ENCODE peak calls at places on chromosomes 7 and 10, in six cellular contexts. B, E, K, U, M and T are unnamed samples.

GRCh38 chr10:112024079-112024478 is 159.5 kb downstream of the GPAM start:
- DNase-seq in B (no peak), M (no peak), U (no peak), E (no peak), K (no peak), T (no peak)

GRCh38 chr7:73428697-73429005 is 4.9 kb upstream of the FZD9 start:
- DNase-seq in M (no peak), K (no peak), B (no peak), U (no peak), E (no peak), T (no peak)

GRCh38 chr10:34558093-34558492 is 257.0 kb downstream of the PARD3 start:
- DNase-seq in U (no peak), B (no peak), E (no peak), M (no peak), K (no peak), T (no peak)

GRCh38 chr10:20274580-20274979 is 458.3 kb downstream of the PLXDC2 start:
- DNase-seq in K (no peak), B (no peak), U (no peak), M (no peak), E (no peak), T (no peak)

GRCh38 chr10:43125274-43125845 is 12.9 kb upstream of the CSGALNACT2 start:
- DNase-seq in K (no peak), B (no peak), E (no peak), M (no peak), U (no peak), T (no peak)

GRCh38 chr7:94395141-94396041 is 696 bp downstream of the COL1A2 start:
- DNase-seq in U (peak; percentile 12), B (peak; percentile 84), K (peak; percentile 59), E (no peak), M (peak; percentile 63), T (peak; percentile 66)

GRCh38 chr10:112532053-112532658 is 85.1 kb downstream of the VTI1A start:
- DNase-seq in U (peak; percentile 71), E (no peak), M (no peak), K (no peak), B (no peak), T (no peak)

GRCh38 chr10:102401735-102402511 is 6.4 kb downstream of the NFKB2 start:
- DNase-seq in U (no peak), B (no peak), K (no peak), M (no peak), E (no peak), T (no peak)

GRCh38 chr10:13421382-13421917 is 73.4 kb upstream of the SEPHS1 start:
- DNase-seq in M (no peak), E (no peak), U (no peak), K (no peak), B (no peak), T (no peak)

GRCh38 chr10:22243321-22243720 is 25.5 kb upstream of the EBLN1 start:
- DNase-seq in K (no peak), M (no peak), U (no peak), E (no peak), B (no peak), T (no peak)

GRCh38 chr10:122530177-122530576 is 30.4 kb upstream of the DMBT1 start:
- DNase-seq in E (no peak), M (no peak), B (no peak), U (no peak), K (no peak), T (no peak)

GRCh38 chr7:146791344-146792300 is 675.0 kb downstream of the CNTNAP2 start:
- DNase-seq in E (no peak), B (no peak), M (no peak), U (no peak), K (no peak), T (peak; percentile 68)

GRCh38 chr7:147639037-147639436 is 951.5 kb upstream of the C7orf33 start:
- DNase-seq in U (no peak), B (no peak), M (no peak), K (no peak), E (no peak), T (no peak)

GRCh38 chr10:114042895-114043531 is 653 bp upstream of the ADRB1 start:
- DNase-seq in B (no peak), U (no peak), E (no peak), K (peak; percentile 15), M (no peak), T (peak; percentile 22)

GRCh38 chr10:132978542-132978941 is 36.2 kb upstream of the CFAP46 start:
- DNase-seq in U (no peak), K (no peak), M (no peak), B (no peak), E (no peak), T (no peak)

GRCh38 chr10:46787321-46787615 is 124.0 kb upstream of the PTPN20 start:
- DNase-seq in E (no peak), M (peak; percentile 24), U (no peak), B (no peak), K (no peak), T (no peak)

GRCh38 chr10:47073967-47074366 is 162.7 kb downstream of the PTPN20 start:
- DNase-seq in K (no peak), E (no peak), B (no peak), M (no peak), U (no peak), T (no peak)

GRCh38 chr10:115092555-115093285 is 445 bp upstream of the ATRNL1 start:
- DNase-seq in K (no peak), B (no peak), U (no peak), E (no peak), M (no peak), T (peak; percentile 25)

GRCh38 chr7:136046548-136046947 is 69.4 kb upstream of the MTPN start:
- DNase-seq in K (no peak), E (no peak), M (no peak), U (no peak), B (no peak), T (no peak)

GRCh38 chr10:13712799-13713581 is 126.2 kb downstream of the PRPF18 start:
- DNase-seq in M (no peak), U (peak; percentile 82), K (peak; percentile 44), E (no peak), B (peak; percentile 54), T (no peak)

GRCh38 chr7:48089415-48089975 is 430 bp downstream of the UPP1 start:
- DNase-seq in M (no peak), U (no peak), E (no peak), B (peak; percentile 41), K (no peak), T (no peak)

GRCh38 chr10:11433657-11434056 is 177.8 kb downstream of the USP6NL start:
- DNase-seq in M (no peak), E (no peak), K (no peak), U (no peak), B (no peak), T (no peak)
- TF ChIP-seq ZNF274 in M (no peak), E (no peak), K (no peak), U (no peak), B (no peak), T (no peak)

DNA sequence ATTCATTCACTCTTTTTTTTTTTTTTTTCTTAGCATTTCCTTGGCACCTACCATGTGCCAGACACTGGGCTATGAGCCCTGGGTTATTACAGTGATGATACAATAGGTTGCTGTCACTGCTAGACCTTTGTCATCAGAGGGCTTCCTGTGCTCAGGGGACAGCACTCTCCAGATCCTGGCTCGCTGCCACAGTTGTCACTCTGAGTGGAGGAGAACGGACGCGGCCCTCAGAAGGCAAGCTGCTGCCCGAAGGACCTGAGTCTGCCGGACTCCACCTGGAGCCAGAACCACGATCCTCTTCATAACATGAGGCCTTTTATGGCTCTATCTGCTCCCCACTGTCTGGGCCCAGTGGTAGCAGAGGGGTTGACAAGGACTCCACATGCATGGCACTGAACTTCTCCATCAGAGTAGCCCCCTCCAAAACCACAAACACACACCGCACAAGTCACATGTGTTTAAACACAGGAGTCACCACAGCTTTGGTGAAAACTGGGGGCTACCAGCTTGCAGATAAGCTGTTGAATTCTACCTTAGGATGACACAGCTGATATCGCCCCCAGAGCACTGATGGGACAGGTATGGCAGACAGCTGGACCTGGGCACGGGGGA is 94.7 kb upstream of the EFCAB10 start:
- DNase-seq in E (no peak), M (no peak), U (no peak), K (no peak), B (no peak), T (no peak)
- TF ChIP-seq ZNF274 in E (no peak), M (no peak), U (no peak), K (no peak), B (no peak), T (no peak)

DNA sequence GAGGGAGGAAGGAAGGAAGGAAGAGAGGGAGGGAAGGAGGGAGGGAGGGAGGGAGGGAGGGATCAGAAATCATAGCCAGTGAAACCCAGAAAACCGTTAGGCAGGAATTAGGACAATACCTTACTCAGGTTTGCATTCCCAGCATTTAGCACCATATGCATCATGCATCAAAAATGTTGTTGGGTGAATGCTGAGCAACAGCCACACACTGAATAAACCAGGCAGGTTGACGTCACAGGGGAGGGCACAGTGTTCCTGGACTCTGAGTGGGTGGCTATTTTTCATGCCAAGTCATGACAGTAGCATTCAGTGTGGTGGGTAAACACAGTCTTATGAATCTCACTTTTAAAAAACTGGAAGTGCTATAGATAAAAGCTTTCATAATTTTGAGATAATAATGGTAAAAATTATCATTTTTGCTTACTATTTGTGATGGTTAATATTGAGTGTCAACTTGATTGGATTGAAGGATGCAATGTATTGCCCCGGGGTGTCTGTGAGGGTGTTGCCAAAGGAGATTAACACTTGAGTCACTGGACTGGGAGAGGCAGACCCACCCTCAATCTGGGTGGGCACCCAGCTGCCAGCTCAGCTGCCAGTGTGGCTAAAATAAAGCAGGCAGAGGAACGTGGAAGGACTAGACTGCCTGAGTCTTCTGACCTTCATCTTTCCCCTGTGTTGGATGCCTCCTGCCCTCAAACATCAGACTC is 199.1 kb upstream of the PRKCQ start:
- DNase-seq in B (no peak), U (no peak), M (no peak), K (peak; percentile 91), E (no peak), T (no peak)
- TF ChIP-seq ZNF274 in B (no peak), U (no peak), M (no peak), K (no peak), E (no peak), T (no peak)

DNA sequence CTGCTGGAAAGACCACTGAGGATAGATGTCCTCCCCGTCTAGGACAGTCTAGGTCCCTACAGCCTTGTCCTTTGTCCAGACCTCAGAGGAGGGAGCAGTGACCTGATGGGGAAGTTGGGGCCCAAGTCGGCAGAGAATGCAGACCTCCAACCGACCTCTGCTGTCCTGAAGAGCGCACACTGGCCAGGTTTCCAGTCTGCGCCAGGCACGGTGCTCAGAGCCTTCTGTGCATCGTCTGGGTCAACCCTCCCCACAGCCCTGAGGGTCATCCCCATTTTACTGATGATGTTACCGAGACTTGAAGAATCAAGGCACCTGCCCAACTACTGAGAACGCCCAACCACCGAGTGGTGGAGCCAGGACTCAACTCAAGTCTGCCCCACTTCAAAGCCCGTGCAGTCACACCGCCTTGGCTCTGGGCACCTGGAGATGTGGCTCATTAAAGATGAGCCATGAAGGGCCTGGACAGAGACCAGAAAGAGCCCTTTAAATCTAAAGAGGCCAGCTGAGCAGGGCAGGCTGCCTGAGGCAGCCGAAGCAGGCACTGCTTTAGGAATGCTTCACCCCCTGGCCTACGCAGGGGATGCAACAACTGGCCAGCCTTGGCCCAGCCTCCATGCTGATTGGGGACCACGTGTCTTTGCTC is 4.4 kb downstream of the ITPRIP start:
- DNase-seq in E (no peak), B (peak; percentile 16), U (no peak), M (no peak), K (no peak), T (no peak)
- TF ChIP-seq ZNF274 in E (no peak), B (no peak), U (no peak), M (no peak), K (no peak), T (no peak)

DNA sequence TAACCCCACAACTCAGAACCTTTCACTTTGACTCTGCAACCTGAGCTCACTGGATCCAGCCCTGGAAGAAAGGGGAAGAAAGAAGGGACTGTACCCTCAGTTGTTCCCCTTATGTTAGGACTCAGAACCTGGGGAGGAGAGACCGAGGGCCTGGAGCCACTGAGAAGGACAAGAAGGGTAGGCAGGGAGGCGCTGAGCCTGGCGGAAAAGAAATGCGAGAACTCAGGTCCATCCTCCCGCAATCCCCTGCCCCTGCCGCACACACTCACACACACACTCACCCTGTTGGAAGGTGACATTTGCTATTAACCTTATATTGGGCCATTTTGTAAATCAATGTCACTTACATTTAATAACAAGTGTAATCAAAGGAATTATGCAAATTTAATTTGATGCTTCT is 99.8 kb upstream of the PAX2 start:
- DNase-seq in E (no peak), M (no peak), U (no peak), B (no peak), K (no peak), T (no peak)
- TF ChIP-seq ZNF274 in E (no peak), M (no peak), U (no peak), B (no peak), K (no peak), T (no peak)